ENCODE peak calls at places on chromosomes 4 and X, in ten cellular contexts. L is SK-N-SH, F is hepatocyte, A is psoas muscle, Y is sigmoid colon, V is mucosa of descending colon, S is thyroid gland, Q is foreskin fibroblast, N is A549, X is GM06990. K is an unnamed sample.

GRCh38 chrX:123814343-123814742 is 45.5 kb upstream of the XIAP start:
- DNase-seq in L (no peak), F (no peak), A (no peak), Y (no peak), V (no peak), S (no peak), Q (no peak), N (no peak), X (no peak), K (peak; percentile 15)

GRCh38 chrX:57227691-57228090 is 58.8 kb upstream of the FAAH2 start:
- DNase-seq in L (no peak), F (peak; percentile 12), A (no peak), Y (no peak), V (no peak), S (no peak), Q (no peak), N (no peak), X (no peak), K (peak; percentile 34)

GRCh38 chr4:59841698-59842097 is 1358.4 kb upstream of the ADGRL3 start:
- DNase-seq in L (no peak), F (no peak), A (no peak), Y (no peak), V (no peak), S (no peak), Q (no peak), N (no peak), X (no peak), K (no peak)

GRCh38 chr4:140556372-140557085 is 12.2 kb downstream of the UCP1 start:
- DNase-seq in L (no peak), F (no peak), A (no peak), Y (no peak), V (no peak), S (no peak), Q (no peak), N (no peak), X (peak; percentile 61), K (peak; percentile 14)

GRCh38 chr4:47032405-47033106 is 1.2 kb downstream of the GABRB1 start:
- DNase-seq in L (peak; percentile 82), F (peak; percentile 84), A (peak; percentile 12), Y (peak; percentile 62), V (peak; percentile 62), S (peak; percentile 52), Q (peak; percentile 1), N (peak; percentile 30), X (peak; percentile 77), K (peak; percentile 47)

GRCh38 chr4:134470544-134470943 is 269.0 kb upstream of the PABPC4L start:
- DNase-seq in L (no peak), F (peak; percentile 25), A (no peak), Y (no peak), V (peak; percentile 62), S (peak; percentile 49), Q (no peak), N (no peak), X (no peak), K (peak; percentile 49)

GRCh38 chr4:153038493-153039311 is 102.6 kb downstream of the FHDC1 start:
- DNase-seq in L (no peak), F (peak; percentile 69), A (no peak), Y (no peak), V (no peak), S (no peak), Q (no peak), N (peak; percentile 2), X (no peak), K (no peak)

GRCh38 chrX:137566746-137567473 is 983 bp downstream of the ZIC3 start:
- DNase-seq in L (no peak), F (no peak), A (no peak), Y (no peak), V (no peak), S (no peak), Q (no peak), N (no peak), X (no peak), K (no peak)

GRCh38 chrX:51894697-51895336 is 1.4 kb downstream of the MAGED1 start:
- DNase-seq in L (peak; percentile 46), F (peak; percentile 18), A (peak; percentile 28), Y (peak; percentile 68), V (peak; percentile 16), S (peak; percentile 37), Q (no peak), N (no peak), X (peak; percentile 31), K (no peak)

GRCh38 chr4:3340703-3341088 is 47.9 kb downstream of the RGS12 start:
- DNase-seq in L (no peak), F (no peak), A (peak; percentile 69), Y (no peak), V (no peak), S (peak; percentile 98), Q (no peak), N (peak; percentile 14), X (no peak), K (peak; percentile 21)

GRCh38 chr4:60241886-60242285 is 958.2 kb upstream of the ADGRL3 start:
- DNase-seq in L (no peak), F (peak; percentile 5), A (no peak), Y (no peak), V (no peak), S (no peak), Q (no peak), N (no peak), X (no peak), K (no peak)

GRCh38 chr4:102867278-102868152 is 1.3 kb upstream of the CISD2 start:
- DNase-seq in L (no peak), F (no peak), A (no peak), Y (no peak), V (no peak), S (no peak), Q (no peak), N (peak; percentile 19), X (peak; percentile 21), K (no peak)

GRCh38 chr4:152536545-152537182 is 772 bp upstream of the FBXW7 start:
- DNase-seq in L (peak; percentile 52), F (peak; percentile 83), A (no peak), Y (no peak), V (peak; percentile 80), S (no peak), Q (peak; percentile 30), N (peak; percentile 44), X (no peak), K (peak; percentile 71)

GRCh38 chr4:165381821-165382373 is 3.1 kb downstream of the CPE start:
- DNase-seq in L (no peak), F (no peak), A (no peak), Y (no peak), V (no peak), S (no peak), Q (no peak), N (no peak), X (no peak), K (no peak)

GRCh38 chr4:165384186-165384585 is 5.4 kb downstream of the CPE start:
- DNase-seq in L (no peak), F (no peak), A (no peak), Y (no peak), V (no peak), S (no peak), Q (no peak), N (no peak), X (no peak), K (no peak)

GRCh38 chr4:165383757-165384156 is 4.9 kb downstream of the CPE start:
- DNase-seq in L (no peak), F (no peak), A (no peak), Y (no peak), V (no peak), S (no peak), Q (no peak), N (no peak), X (no peak), K (peak; percentile 91)

GRCh38 chr4:165384608-165385007 is 5.8 kb downstream of the CPE start:
- DNase-seq in L (peak; percentile 66), F (peak; percentile 60), A (no peak), Y (no peak), V (no peak), S (no peak), Q (peak; percentile 18), N (no peak), X (no peak), K (peak; percentile 52)

GRCh38 chr4:165382640-165383039 is 3.8 kb downstream of the CPE start:
- DNase-seq in L (no peak), F (no peak), A (no peak), Y (no peak), V (no peak), S (no peak), Q (no peak), N (no peak), X (no peak), K (no peak)
- TF ChIP-seq CTCF in L (no peak), F (no peak), A (no peak), Y (no peak), V (no peak), S (no peak), Q (no peak), N (no peak), X (no peak), K (no peak)

DNA sequence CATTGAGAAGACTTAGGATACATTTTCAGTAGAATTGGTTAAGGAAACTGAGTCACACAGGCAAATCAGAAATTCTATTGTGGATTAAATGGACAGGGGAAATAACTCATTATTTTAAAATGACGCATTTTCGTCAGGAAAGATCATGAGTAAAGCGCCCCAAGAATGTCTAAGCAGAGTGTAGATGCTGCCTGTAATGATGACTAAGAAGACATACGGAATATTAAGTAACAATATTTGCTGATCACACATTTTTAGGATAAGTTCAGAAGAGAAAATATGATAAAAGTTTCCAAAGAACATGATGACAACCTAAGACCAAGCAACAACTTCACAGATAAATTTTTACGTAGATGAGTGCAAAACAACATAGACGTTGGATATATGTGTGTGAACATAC is 596.3 kb upstream of the TENM3 start:
- DNase-seq in L (no peak), F (no peak), A (no peak), Y (no peak), V (no peak), S (no peak), Q (no peak), N (no peak), X (no peak), K (no peak)
- H3K4me3 ChIP-seq in L (no peak overlapping the region), F (no peak overlapping the region), A (no peak overlapping the region), Y (no peak overlapping the region), V (no peak overlapping the region), S (no peak overlapping the region), Q (no peak overlapping the region), N (no peak overlapping the region), X (no peak overlapping the region), K (no peak overlapping the region)

GRCh38 chr4:183729430-183730328 is 70.6 kb downstream of the TRAPPC11 start:
- DNase-seq in L (no peak), F (peak; percentile 22), A (no peak), Y (no peak), V (no peak), S (no peak), Q (peak; percentile 1), N (peak; percentile 10), X (no peak), K (peak; percentile 96)
- TF ChIP-seq CTCF in L (no peak), F (no peak), A (no peak), Y (no peak), V (no peak), S (no peak), Q (no peak), N (no peak), X (no peak), K (no peak)

DNA sequence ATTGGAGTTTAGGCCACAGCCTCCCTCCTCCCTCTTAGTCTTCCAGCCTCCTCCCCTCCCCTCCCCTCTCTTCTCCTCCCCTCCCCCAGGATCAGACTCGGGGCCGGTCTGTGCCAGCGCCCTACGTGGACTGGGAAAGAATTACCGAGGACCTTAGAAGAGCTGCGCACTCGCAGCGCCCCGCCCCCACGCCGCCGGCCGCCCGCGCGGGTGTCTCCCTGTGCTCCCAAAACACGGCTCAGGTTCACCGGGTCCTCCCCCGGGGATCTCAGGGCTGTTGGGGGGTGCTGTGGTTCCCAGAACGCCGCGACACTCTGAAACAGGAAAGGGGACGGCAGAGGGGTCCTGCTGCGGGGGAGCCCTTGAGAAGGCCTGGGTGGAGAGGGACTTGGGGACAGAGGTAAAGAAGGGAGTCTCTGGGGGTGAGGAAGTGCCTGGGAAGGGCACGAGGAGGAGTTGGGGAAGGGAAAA is 122.2 kb upstream of the TBL1X start:
- DNase-seq in L (peak; percentile 90), F (peak; percentile 87), A (peak; percentile 80), Y (peak; percentile 94), V (peak; percentile 81), S (peak; percentile 73), Q (peak; percentile 78), N (peak; percentile 91), X (peak; percentile 38), K (peak; percentile 42)
- H3K4me3 ChIP-seq in L (no peak overlapping the region), F (no peak overlapping the region), A (peak overlapping the region; percentile 52), Y (peak overlapping the region; percentile 15), V (no peak overlapping the region), S (peak overlapping the region; percentile 10), Q (no peak overlapping the region), N (peak overlapping the region; percentile 26), X (no peak overlapping the region), K (no peak overlapping the region)

K was measured in epithelial cell of esophagus.